ENCODE peak calls at places on chromosomes 2 and 18, in five cellular contexts. One of them, this sample, is unnamed.

GRCh38 chr2:120912101-120912985 is 176.7 kb downstream of the GLI2 start:
- DNase-seq in heart right ventricle: peak
- DNase-seq in amygdala: peak
- DNase-seq in fibroblast of mammary gland: peak
- DNase-seq in hepatic stellate cell: no peak
- DNase-seq in this sample: no peak

GRCh38 chr2:218607436-218608115 is at the start of gene PLCD4:
- DNase-seq in hepatic stellate cell: peak
- DNase-seq in heart right ventricle: peak
- DNase-seq in amygdala: no peak
- DNase-seq in fibroblast of mammary gland: peak
- DNase-seq in this sample: peak

GRCh38 chr2:145421841-145422240 is 901.9 kb upstream of the ZEB2 start:
- DNase-seq in fibroblast of mammary gland: peak
- DNase-seq in heart right ventricle: no peak
- DNase-seq in hepatic stellate cell: no peak
- DNase-seq in amygdala: no peak
- DNase-seq in this sample: peak

GRCh38 chr2:39512941-39513340 is 75.9 kb upstream of the MAP4K3 start:
- DNase-seq in hepatic stellate cell: no peak
- DNase-seq in amygdala: no peak
- DNase-seq in heart right ventricle: no peak
- DNase-seq in fibroblast of mammary gland: no peak
- DNase-seq in this sample: no peak

GRCh38 chr2:80530442-80531064 is 226.0 kb upstream of the LRRTM1 start:
- DNase-seq in amygdala: no peak
- DNase-seq in fibroblast of mammary gland: no peak
- DNase-seq in heart right ventricle: no peak
- DNase-seq in hepatic stellate cell: no peak
- DNase-seq in this sample: no peak

GRCh38 chr18:26356045-26356785 is 130.0 kb downstream of the TAF4B start:
- DNase-seq in heart right ventricle: no peak
- DNase-seq in hepatic stellate cell: no peak
- DNase-seq in amygdala: no peak
- DNase-seq in fibroblast of mammary gland: no peak
- DNase-seq in this sample: no peak

GRCh38 chr2:198371902-198372611 is 567.7 kb downstream of the PLCL1 start:
- DNase-seq in hepatic stellate cell: peak
- DNase-seq in fibroblast of mammary gland: peak
- DNase-seq in amygdala: no peak
- DNase-seq in heart right ventricle: no peak
- DNase-seq in this sample: peak

GRCh38 chr2:120917876-120918275 is 182.2 kb downstream of the GLI2 start:
- DNase-seq in hepatic stellate cell: no peak
- DNase-seq in fibroblast of mammary gland: peak
- DNase-seq in heart right ventricle: no peak
- DNase-seq in amygdala: no peak
- DNase-seq in this sample: no peak

GRCh38 chr2:188623995-188624643 is 332.4 kb downstream of the GULP1 start:
- DNase-seq in amygdala: no peak
- DNase-seq in fibroblast of mammary gland: peak
- DNase-seq in hepatic stellate cell: no peak
- DNase-seq in heart right ventricle: no peak
- DNase-seq in this sample: peak

GRCh38 chr2:9590635-9591034 is 35.0 kb upstream of the ADAM17 start:
- DNase-seq in hepatic stellate cell: no peak
- DNase-seq in amygdala: no peak
- DNase-seq in fibroblast of mammary gland: peak
- DNase-seq in heart right ventricle: no peak
- DNase-seq in this sample: no peak